ENCODE peak calls at places on chromosome 19, in five cellular contexts. V, X, L, B and O are unnamed samples.
A peak's percentile ranks its signal among the peaks of the same experiment; 100 is the strongest.

GRCh38 chr19:30719189-30719990 is 347.2 kb downstream of the ZNF536 start:
- DNase-seq in V (peak; percentile 32), X (no peak), L (peak; percentile 53), B (peak; percentile 23), O (no peak)

GRCh38 chr19:49718511-49718910 is 27.6 kb downstream of the CPT1C start:
- DNase-seq in X (no peak), B (peak; percentile 93), V (no peak), L (peak; percentile 50), O (no peak)

GRCh38 chr19:3699071-3699740 is 1.1 kb downstream of the PIP5K1C start:
- DNase-seq in X (no peak), L (no peak), B (peak; percentile 42), V (no peak), O (no peak)

GRCh38 chr19:51664997-51665396 is 18.4 kb upstream of the SIGLEC14 start:
- DNase-seq in V (no peak), B (peak; percentile 33), L (no peak), X (no peak), O (peak; percentile 32)

GRCh38 chr19:3012522-3013260 is 16.4 kb downstream of the TLE2 start:
- DNase-seq in X (no peak), L (peak; percentile 30), V (no peak), B (no peak), O (no peak)

GRCh38 chr19:49543032-49543431 is 15.2 kb downstream of the RCN3 start:
- DNase-seq in L (no peak), B (no peak), V (no peak), X (no peak), O (no peak)

GRCh38 chr19:1264801-1265610 is 4.1 kb upstream of the CIRBP start:
- DNase-seq in V (peak; percentile 60), X (no peak), L (peak; percentile 95), B (peak; percentile 84), O (peak; percentile 94)

GRCh38 chr19:41308450-41309224 is 1.3 kb upstream of the CCDC97 start:
- DNase-seq in B (peak; percentile 93), X (peak; percentile 93), L (peak; percentile 96), V (peak; percentile 95), O (peak; percentile 74)

GRCh38 chr19:41351339-41352245 is 2.1 kb downstream of the TGFB1 start:
- DNase-seq in X (no peak), L (peak; percentile 63), B (peak; percentile 55), V (peak; percentile 63), O (peak; percentile 70)

GRCh38 chr19:14434543-14435319 is 1.6 kb downstream of the PKN1 start:
- DNase-seq in X (no peak), L (no peak), B (peak; percentile 88), V (no peak), O (peak; percentile 94)

GRCh38 chr19:13299838-13300237 is 149.6 kb downstream of the IER2 start:
- DNase-seq in X (no peak), B (no peak), L (no peak), V (no peak), O (no peak)

GRCh38 chr19:16456652-16457194 is 15.0 kb downstream of the EPS15L1 start:
- DNase-seq in B (no peak), X (no peak), V (no peak), L (no peak), O (no peak)

GRCh38 chr19:13408889-13409518 is 97.3 kb downstream of the CACNA1A start:
- DNase-seq in B (no peak), V (no peak), X (peak; percentile 58), L (peak; percentile 36), O (no peak)

GRCh38 chr19:4369109-4369887 is 25.9 kb downstream of the MPND start:
- DNase-seq in X (no peak), B (no peak), V (no peak), L (peak; percentile 55), O (peak; percentile 73)

GRCh38 chr19:4391701-4392543 is 8.4 kb downstream of the SH3GL1 start:
- DNase-seq in B (peak; percentile 76), V (no peak), X (no peak), L (no peak), O (no peak)

GRCh38 chr19:42282036-42282762 is 13.1 kb downstream of the CIC start:
- DNase-seq in X (no peak), L (no peak), B (peak; percentile 59), V (no peak), O (no peak)